ENCODE peak calls at places on chromosomes 3 and 15, in ten cellular contexts. One of them, this sample, is unnamed.

GRCh38 chr3:32296251-32297204 is 58.0 kb downstream of the CMTM8 start:
- DNase-seq in psoas muscle: peak; percentile 55
- DNase-seq in stimulated activated CD8-positive, alpha-beta memory T cell treated with anti-CD3 and anti-CD28 coated beads, Interleukin-15, amount 100 ng/mL, for 48 hours: peak; percentile 9
- DNase-seq in Kasumi-1: peak; percentile 64
- DNase-seq in stimulated activated CD4-positive, alpha-beta T cell treated with anti-CD3 and anti-CD28 coated beads, Interleukin-1b, Interleukin-23, amount 100 ng/mL, for 1 hour: peak; percentile 13
- DNase-seq in DMS79 treated with DMSO at 0.1 percent for 48 hours: no peak
- DNase-seq in NCI-H510A: no peak
- DNase-seq in Right ventricle myocardium superior: peak; percentile 66
- DNase-seq in neural crest cell: peak; percentile 59
- DNase-seq in activated T-cell treated with anti-CD3 and anti-CD28 coated beads for 1 hour: peak; percentile 53
- DNase-seq in this sample: no peak

GRCh38 chr3:16124636-16125035 is 49.8 kb upstream of the GALNT15 start:
- DNase-seq in psoas muscle: no peak
- DNase-seq in stimulated activated CD8-positive, alpha-beta memory T cell treated with anti-CD3 and anti-CD28 coated beads, Interleukin-15, amount 100 ng/mL, for 48 hours: no peak
- DNase-seq in Kasumi-1: no peak
- DNase-seq in stimulated activated CD4-positive, alpha-beta T cell treated with anti-CD3 and anti-CD28 coated beads, Interleukin-1b, Interleukin-23, amount 100 ng/mL, for 1 hour: no peak
- DNase-seq in DMS79 treated with DMSO at 0.1 percent for 48 hours: no peak
- DNase-seq in NCI-H510A: no peak
- DNase-seq in Right ventricle myocardium superior: no peak
- DNase-seq in neural crest cell: no peak
- DNase-seq in activated T-cell treated with anti-CD3 and anti-CD28 coated beads for 1 hour: no peak
- DNase-seq in this sample: peak; percentile 97

GRCh38 chr15:55407631-55407948 is 569 bp downstream of the CCPG1 start:
- DNase-seq in psoas muscle: no peak
- DNase-seq in stimulated activated CD8-positive, alpha-beta memory T cell treated with anti-CD3 and anti-CD28 coated beads, Interleukin-15, amount 100 ng/mL, for 48 hours: no peak
- DNase-seq in Kasumi-1: peak; percentile 49
- DNase-seq in stimulated activated CD4-positive, alpha-beta T cell treated with anti-CD3 and anti-CD28 coated beads, Interleukin-1b, Interleukin-23, amount 100 ng/mL, for 1 hour: no peak
- DNase-seq in DMS79 treated with DMSO at 0.1 percent for 48 hours: no peak
- DNase-seq in NCI-H510A: no peak
- DNase-seq in Right ventricle myocardium superior: no peak
- DNase-seq in neural crest cell: no peak
- DNase-seq in activated T-cell treated with anti-CD3 and anti-CD28 coated beads for 1 hour: no peak
- DNase-seq in this sample: no peak

GRCh38 chr3:151283907-151284461 is 5.6 kb upstream of the P2RY14 start:
- DNase-seq in psoas muscle: no peak
- DNase-seq in stimulated activated CD8-positive, alpha-beta memory T cell treated with anti-CD3 and anti-CD28 coated beads, Interleukin-15, amount 100 ng/mL, for 48 hours: peak; percentile 24
- DNase-seq in Kasumi-1: no peak
- DNase-seq in stimulated activated CD4-positive, alpha-beta T cell treated with anti-CD3 and anti-CD28 coated beads, Interleukin-1b, Interleukin-23, amount 100 ng/mL, for 1 hour: no peak
- DNase-seq in DMS79 treated with DMSO at 0.1 percent for 48 hours: no peak
- DNase-seq in NCI-H510A: no peak
- DNase-seq in Right ventricle myocardium superior: no peak
- DNase-seq in neural crest cell: no peak
- DNase-seq in activated T-cell treated with anti-CD3 and anti-CD28 coated beads for 1 hour: no peak
- DNase-seq in this sample: peak; percentile 60

GRCh38 chr3:133479895-133480669 is 80.2 kb downstream of the BFSP2 start:
- DNase-seq in psoas muscle: no peak
- DNase-seq in stimulated activated CD8-positive, alpha-beta memory T cell treated with anti-CD3 and anti-CD28 coated beads, Interleukin-15, amount 100 ng/mL, for 48 hours: no peak
- DNase-seq in Kasumi-1: no peak
- DNase-seq in stimulated activated CD4-positive, alpha-beta T cell treated with anti-CD3 and anti-CD28 coated beads, Interleukin-1b, Interleukin-23, amount 100 ng/mL, for 1 hour: no peak
- DNase-seq in DMS79 treated with DMSO at 0.1 percent for 48 hours: no peak
- DNase-seq in NCI-H510A: no peak
- DNase-seq in Right ventricle myocardium superior: no peak
- DNase-seq in neural crest cell: no peak
- DNase-seq in activated T-cell treated with anti-CD3 and anti-CD28 coated beads for 1 hour: no peak
- DNase-seq in this sample: no peak

GRCh38 chr3:130276203-130276803 is 69.2 kb upstream of the COL6A5 start:
- DNase-seq in psoas muscle: no peak
- DNase-seq in stimulated activated CD8-positive, alpha-beta memory T cell treated with anti-CD3 and anti-CD28 coated beads, Interleukin-15, amount 100 ng/mL, for 48 hours: no peak
- DNase-seq in Kasumi-1: peak; percentile 79
- DNase-seq in stimulated activated CD4-positive, alpha-beta T cell treated with anti-CD3 and anti-CD28 coated beads, Interleukin-1b, Interleukin-23, amount 100 ng/mL, for 1 hour: no peak
- DNase-seq in DMS79 treated with DMSO at 0.1 percent for 48 hours: peak; percentile 55
- DNase-seq in NCI-H510A: peak; percentile 1
- DNase-seq in Right ventricle myocardium superior: no peak
- DNase-seq in neural crest cell: peak; percentile 5
- DNase-seq in activated T-cell treated with anti-CD3 and anti-CD28 coated beads for 1 hour: no peak
- DNase-seq in this sample: peak; percentile 20

GRCh38 chr15:100528833-100529428 is at the start of gene CERS3:
- DNase-seq in psoas muscle: no peak
- DNase-seq in stimulated activated CD8-positive, alpha-beta memory T cell treated with anti-CD3 and anti-CD28 coated beads, Interleukin-15, amount 100 ng/mL, for 48 hours: no peak
- DNase-seq in Kasumi-1: no peak
- DNase-seq in stimulated activated CD4-positive, alpha-beta T cell treated with anti-CD3 and anti-CD28 coated beads, Interleukin-1b, Interleukin-23, amount 100 ng/mL, for 1 hour: no peak
- DNase-seq in DMS79 treated with DMSO at 0.1 percent for 48 hours: no peak
- DNase-seq in NCI-H510A: no peak
- DNase-seq in Right ventricle myocardium superior: no peak
- DNase-seq in neural crest cell: no peak
- DNase-seq in activated T-cell treated with anti-CD3 and anti-CD28 coated beads for 1 hour: no peak
- DNase-seq in this sample: no peak

GRCh38 chr3:3532544-3532943 is 266.7 kb upstream of the LRRN1 start:
- DNase-seq in psoas muscle: no peak
- DNase-seq in stimulated activated CD8-positive, alpha-beta memory T cell treated with anti-CD3 and anti-CD28 coated beads, Interleukin-15, amount 100 ng/mL, for 48 hours: no peak
- DNase-seq in Kasumi-1: no peak
- DNase-seq in stimulated activated CD4-positive, alpha-beta T cell treated with anti-CD3 and anti-CD28 coated beads, Interleukin-1b, Interleukin-23, amount 100 ng/mL, for 1 hour: no peak
- DNase-seq in DMS79 treated with DMSO at 0.1 percent for 48 hours: no peak
- DNase-seq in NCI-H510A: no peak
- DNase-seq in Right ventricle myocardium superior: no peak
- DNase-seq in neural crest cell: no peak
- DNase-seq in activated T-cell treated with anti-CD3 and anti-CD28 coated beads for 1 hour: no peak
- DNase-seq in this sample: no peak

GRCh38 chr15:100033140-100033857 is 300.1 kb upstream of the LYSMD4 start:
- DNase-seq in psoas muscle: no peak
- DNase-seq in stimulated activated CD8-positive, alpha-beta memory T cell treated with anti-CD3 and anti-CD28 coated beads, Interleukin-15, amount 100 ng/mL, for 48 hours: no peak
- DNase-seq in Kasumi-1: no peak
- DNase-seq in stimulated activated CD4-positive, alpha-beta T cell treated with anti-CD3 and anti-CD28 coated beads, Interleukin-1b, Interleukin-23, amount 100 ng/mL, for 1 hour: no peak
- DNase-seq in DMS79 treated with DMSO at 0.1 percent for 48 hours: no peak
- DNase-seq in NCI-H510A: no peak
- DNase-seq in Right ventricle myocardium superior: no peak
- DNase-seq in neural crest cell: no peak
- DNase-seq in activated T-cell treated with anti-CD3 and anti-CD28 coated beads for 1 hour: no peak
- DNase-seq in this sample: no peak

GRCh38 chr15:63198315-63198714 is 8.9 kb downstream of the RAB8B start:
- DNase-seq in psoas muscle: no peak
- DNase-seq in stimulated activated CD8-positive, alpha-beta memory T cell treated with anti-CD3 and anti-CD28 coated beads, Interleukin-15, amount 100 ng/mL, for 48 hours: no peak
- DNase-seq in Kasumi-1: no peak
- DNase-seq in stimulated activated CD4-positive, alpha-beta T cell treated with anti-CD3 and anti-CD28 coated beads, Interleukin-1b, Interleukin-23, amount 100 ng/mL, for 1 hour: no peak
- DNase-seq in DMS79 treated with DMSO at 0.1 percent for 48 hours: no peak
- DNase-seq in NCI-H510A: no peak
- DNase-seq in Right ventricle myocardium superior: no peak
- DNase-seq in neural crest cell: no peak
- DNase-seq in activated T-cell treated with anti-CD3 and anti-CD28 coated beads for 1 hour: no peak
- DNase-seq in this sample: no peak

GRCh38 chr15:41926184-41927056 is 32.6 kb upstream of the SPTBN5 start:
- DNase-seq in psoas muscle: no peak
- DNase-seq in stimulated activated CD8-positive, alpha-beta memory T cell treated with anti-CD3 and anti-CD28 coated beads, Interleukin-15, amount 100 ng/mL, for 48 hours: no peak
- DNase-seq in Kasumi-1: peak; percentile 8
- DNase-seq in stimulated activated CD4-positive, alpha-beta T cell treated with anti-CD3 and anti-CD28 coated beads, Interleukin-1b, Interleukin-23, amount 100 ng/mL, for 1 hour: no peak
- DNase-seq in DMS79 treated with DMSO at 0.1 percent for 48 hours: no peak
- DNase-seq in NCI-H510A: no peak
- DNase-seq in Right ventricle myocardium superior: no peak
- DNase-seq in neural crest cell: no peak
- DNase-seq in activated T-cell treated with anti-CD3 and anti-CD28 coated beads for 1 hour: no peak
- DNase-seq in this sample: no peak

GRCh38 chr15:80619677-80620076 is 75.4 kb upstream of the ABHD17C start:
- DNase-seq in psoas muscle: no peak
- DNase-seq in stimulated activated CD8-positive, alpha-beta memory T cell treated with anti-CD3 and anti-CD28 coated beads, Interleukin-15, amount 100 ng/mL, for 48 hours: no peak
- DNase-seq in Kasumi-1: peak; percentile 38
- DNase-seq in stimulated activated CD4-positive, alpha-beta T cell treated with anti-CD3 and anti-CD28 coated beads, Interleukin-1b, Interleukin-23, amount 100 ng/mL, for 1 hour: no peak
- DNase-seq in DMS79 treated with DMSO at 0.1 percent for 48 hours: no peak
- DNase-seq in NCI-H510A: no peak
- DNase-seq in Right ventricle myocardium superior: no peak
- DNase-seq in neural crest cell: no peak
- DNase-seq in activated T-cell treated with anti-CD3 and anti-CD28 coated beads for 1 hour: no peak
- DNase-seq in this sample: no peak

GRCh38 chr15:29740692-29741311 is 81.5 kb downstream of the TJP1 start:
- DNase-seq in psoas muscle: no peak
- DNase-seq in stimulated activated CD8-positive, alpha-beta memory T cell treated with anti-CD3 and anti-CD28 coated beads, Interleukin-15, amount 100 ng/mL, for 48 hours: no peak
- DNase-seq in Kasumi-1: no peak
- DNase-seq in stimulated activated CD4-positive, alpha-beta T cell treated with anti-CD3 and anti-CD28 coated beads, Interleukin-1b, Interleukin-23, amount 100 ng/mL, for 1 hour: no peak
- DNase-seq in DMS79 treated with DMSO at 0.1 percent for 48 hours: no peak
- DNase-seq in NCI-H510A: no peak
- DNase-seq in Right ventricle myocardium superior: no peak
- DNase-seq in neural crest cell: no peak
- DNase-seq in activated T-cell treated with anti-CD3 and anti-CD28 coated beads for 1 hour: no peak
- DNase-seq in this sample: no peak

GRCh38 chr15:28873585-28874139 is 12.1 kb upstream of the APBA2 start:
- DNase-seq in psoas muscle: no peak
- DNase-seq in stimulated activated CD8-positive, alpha-beta memory T cell treated with anti-CD3 and anti-CD28 coated beads, Interleukin-15, amount 100 ng/mL, for 48 hours: no peak
- DNase-seq in Kasumi-1: no peak
- DNase-seq in stimulated activated CD4-positive, alpha-beta T cell treated with anti-CD3 and anti-CD28 coated beads, Interleukin-1b, Interleukin-23, amount 100 ng/mL, for 1 hour: no peak
- DNase-seq in DMS79 treated with DMSO at 0.1 percent for 48 hours: no peak
- DNase-seq in NCI-H510A: no peak
- DNase-seq in Right ventricle myocardium superior: no peak
- DNase-seq in neural crest cell: no peak
- DNase-seq in activated T-cell treated with anti-CD3 and anti-CD28 coated beads for 1 hour: no peak
- DNase-seq in this sample: no peak

GRCh38 chr3:51937014-51937413 is 4.7 kb downstream of the RRP9 start:
- DNase-seq in psoas muscle: no peak
- DNase-seq in stimulated activated CD8-positive, alpha-beta memory T cell treated with anti-CD3 and anti-CD28 coated beads, Interleukin-15, amount 100 ng/mL, for 48 hours: no peak
- DNase-seq in Kasumi-1: no peak
- DNase-seq in stimulated activated CD4-positive, alpha-beta T cell treated with anti-CD3 and anti-CD28 coated beads, Interleukin-1b, Interleukin-23, amount 100 ng/mL, for 1 hour: no peak
- DNase-seq in DMS79 treated with DMSO at 0.1 percent for 48 hours: no peak
- DNase-seq in NCI-H510A: no peak
- DNase-seq in Right ventricle myocardium superior: no peak
- DNase-seq in neural crest cell: no peak
- DNase-seq in activated T-cell treated with anti-CD3 and anti-CD28 coated beads for 1 hour: no peak
- DNase-seq in this sample: no peak

GRCh38 chr15:100468265-100468664 is 60.5 kb downstream of the CERS3 start:
- DNase-seq in psoas muscle: peak; percentile 72
- DNase-seq in stimulated activated CD8-positive, alpha-beta memory T cell treated with anti-CD3 and anti-CD28 coated beads, Interleukin-15, amount 100 ng/mL, for 48 hours: no peak
- DNase-seq in Kasumi-1: no peak
- DNase-seq in stimulated activated CD4-positive, alpha-beta T cell treated with anti-CD3 and anti-CD28 coated beads, Interleukin-1b, Interleukin-23, amount 100 ng/mL, for 1 hour: no peak
- DNase-seq in DMS79 treated with DMSO at 0.1 percent for 48 hours: no peak
- DNase-seq in NCI-H510A: no peak
- DNase-seq in Right ventricle myocardium superior: peak; percentile 66
- DNase-seq in neural crest cell: no peak
- DNase-seq in activated T-cell treated with anti-CD3 and anti-CD28 coated beads for 1 hour: no peak
- DNase-seq in this sample: no peak

GRCh38 chr3:120162400-120162799 is 68.2 kb upstream of the GSK3B start:
- DNase-seq in psoas muscle: no peak
- DNase-seq in stimulated activated CD8-positive, alpha-beta memory T cell treated with anti-CD3 and anti-CD28 coated beads, Interleukin-15, amount 100 ng/mL, for 48 hours: no peak
- DNase-seq in Kasumi-1: no peak
- DNase-seq in stimulated activated CD4-positive, alpha-beta T cell treated with anti-CD3 and anti-CD28 coated beads, Interleukin-1b, Interleukin-23, amount 100 ng/mL, for 1 hour: no peak
- DNase-seq in DMS79 treated with DMSO at 0.1 percent for 48 hours: no peak
- DNase-seq in NCI-H510A: no peak
- DNase-seq in Right ventricle myocardium superior: no peak
- DNase-seq in neural crest cell: no peak
- DNase-seq in activated T-cell treated with anti-CD3 and anti-CD28 coated beads for 1 hour: no peak
- DNase-seq in this sample: no peak

GRCh38 chr3:147420361-147421183 is 11.4 kb downstream of the ZIC1 start:
- DNase-seq in psoas muscle: no peak
- DNase-seq in stimulated activated CD8-positive, alpha-beta memory T cell treated with anti-CD3 and anti-CD28 coated beads, Interleukin-15, amount 100 ng/mL, for 48 hours: no peak
- DNase-seq in Kasumi-1: no peak
- DNase-seq in stimulated activated CD4-positive, alpha-beta T cell treated with anti-CD3 and anti-CD28 coated beads, Interleukin-1b, Interleukin-23, amount 100 ng/mL, for 1 hour: no peak
- DNase-seq in DMS79 treated with DMSO at 0.1 percent for 48 hours: no peak
- DNase-seq in NCI-H510A: no peak
- DNase-seq in Right ventricle myocardium superior: no peak
- DNase-seq in neural crest cell: no peak
- DNase-seq in activated T-cell treated with anti-CD3 and anti-CD28 coated beads for 1 hour: no peak
- DNase-seq in this sample: no peak

GRCh38 chr3:160869825-160870224 is 113.8 kb downstream of the PPM1L start:
- DNase-seq in psoas muscle: peak; percentile 75
- DNase-seq in stimulated activated CD8-positive, alpha-beta memory T cell treated with anti-CD3 and anti-CD28 coated beads, Interleukin-15, amount 100 ng/mL, for 48 hours: no peak
- DNase-seq in Kasumi-1: no peak
- DNase-seq in stimulated activated CD4-positive, alpha-beta T cell treated with anti-CD3 and anti-CD28 coated beads, Interleukin-1b, Interleukin-23, amount 100 ng/mL, for 1 hour: no peak
- DNase-seq in DMS79 treated with DMSO at 0.1 percent for 48 hours: peak; percentile 9
- DNase-seq in NCI-H510A: peak; percentile 28
- DNase-seq in Right ventricle myocardium superior: peak; percentile 45
- DNase-seq in neural crest cell: no peak
- DNase-seq in activated T-cell treated with anti-CD3 and anti-CD28 coated beads for 1 hour: no peak
- DNase-seq in this sample: no peak

GRCh38 chr3:184822654-184823053 is 10.7 kb downstream of the VPS8 start:
- DNase-seq in psoas muscle: no peak
- DNase-seq in stimulated activated CD8-positive, alpha-beta memory T cell treated with anti-CD3 and anti-CD28 coated beads, Interleukin-15, amount 100 ng/mL, for 48 hours: no peak
- DNase-seq in Kasumi-1: no peak
- DNase-seq in stimulated activated CD4-positive, alpha-beta T cell treated with anti-CD3 and anti-CD28 coated beads, Interleukin-1b, Interleukin-23, amount 100 ng/mL, for 1 hour: no peak
- DNase-seq in DMS79 treated with DMSO at 0.1 percent for 48 hours: no peak
- DNase-seq in NCI-H510A: no peak
- DNase-seq in Right ventricle myocardium superior: no peak
- DNase-seq in neural crest cell: no peak
- DNase-seq in activated T-cell treated with anti-CD3 and anti-CD28 coated beads for 1 hour: no peak
- DNase-seq in this sample: no peak

GRCh38 chr3:150970665-150971327 is 1.7 kb downstream of the CLRN1 start:
- DNase-seq in psoas muscle: no peak
- DNase-seq in stimulated activated CD8-positive, alpha-beta memory T cell treated with anti-CD3 and anti-CD28 coated beads, Interleukin-15, amount 100 ng/mL, for 48 hours: no peak
- DNase-seq in Kasumi-1: no peak
- DNase-seq in stimulated activated CD4-positive, alpha-beta T cell treated with anti-CD3 and anti-CD28 coated beads, Interleukin-1b, Interleukin-23, amount 100 ng/mL, for 1 hour: no peak
- DNase-seq in DMS79 treated with DMSO at 0.1 percent for 48 hours: no peak
- DNase-seq in NCI-H510A: no peak
- DNase-seq in Right ventricle myocardium superior: no peak
- DNase-seq in neural crest cell: no peak
- DNase-seq in activated T-cell treated with anti-CD3 and anti-CD28 coated beads for 1 hour: no peak
- DNase-seq in this sample: peak; percentile 48

GRCh38 chr15:94494732-94495131 is 263.4 kb downstream of the MCTP2 start:
- DNase-seq in psoas muscle: no peak
- DNase-seq in stimulated activated CD8-positive, alpha-beta memory T cell treated with anti-CD3 and anti-CD28 coated beads, Interleukin-15, amount 100 ng/mL, for 48 hours: no peak
- DNase-seq in Kasumi-1: no peak
- DNase-seq in stimulated activated CD4-positive, alpha-beta T cell treated with anti-CD3 and anti-CD28 coated beads, Interleukin-1b, Interleukin-23, amount 100 ng/mL, for 1 hour: no peak
- DNase-seq in DMS79 treated with DMSO at 0.1 percent for 48 hours: no peak
- DNase-seq in NCI-H510A: no peak
- DNase-seq in Right ventricle myocardium superior: no peak
- DNase-seq in neural crest cell: no peak
- DNase-seq in activated T-cell treated with anti-CD3 and anti-CD28 coated beads for 1 hour: no peak
- DNase-seq in this sample: no peak

GRCh38 chr3:114674041-114674440 is 380.2 kb downstream of the TIGIT start:
- DNase-seq in psoas muscle: no peak
- DNase-seq in stimulated activated CD8-positive, alpha-beta memory T cell treated with anti-CD3 and anti-CD28 coated beads, Interleukin-15, amount 100 ng/mL, for 48 hours: no peak
- DNase-seq in Kasumi-1: no peak
- DNase-seq in stimulated activated CD4-positive, alpha-beta T cell treated with anti-CD3 and anti-CD28 coated beads, Interleukin-1b, Interleukin-23, amount 100 ng/mL, for 1 hour: no peak
- DNase-seq in DMS79 treated with DMSO at 0.1 percent for 48 hours: peak; percentile 57
- DNase-seq in NCI-H510A: no peak
- DNase-seq in Right ventricle myocardium superior: no peak
- DNase-seq in neural crest cell: no peak
- DNase-seq in activated T-cell treated with anti-CD3 and anti-CD28 coated beads for 1 hour: no peak
- DNase-seq in this sample: no peak

GRCh38 chr3:20136231-20136630 is 49.8 kb downstream of the SGO1 start:
- DNase-seq in psoas muscle: no peak
- DNase-seq in stimulated activated CD8-positive, alpha-beta memory T cell treated with anti-CD3 and anti-CD28 coated beads, Interleukin-15, amount 100 ng/mL, for 48 hours: no peak
- DNase-seq in Kasumi-1: no peak
- DNase-seq in stimulated activated CD4-positive, alpha-beta T cell treated with anti-CD3 and anti-CD28 coated beads, Interleukin-1b, Interleukin-23, amount 100 ng/mL, for 1 hour: no peak
- DNase-seq in DMS79 treated with DMSO at 0.1 percent for 48 hours: no peak
- DNase-seq in NCI-H510A: no peak
- DNase-seq in Right ventricle myocardium superior: no peak
- DNase-seq in neural crest cell: no peak
- DNase-seq in activated T-cell treated with anti-CD3 and anti-CD28 coated beads for 1 hour: no peak
- DNase-seq in this sample: no peak

GRCh38 chr3:2603734-2604297 is 505.1 kb downstream of the CNTN4 start:
- DNase-seq in psoas muscle: no peak
- DNase-seq in stimulated activated CD8-positive, alpha-beta memory T cell treated with anti-CD3 and anti-CD28 coated beads, Interleukin-15, amount 100 ng/mL, for 48 hours: no peak
- DNase-seq in Kasumi-1: no peak
- DNase-seq in stimulated activated CD4-positive, alpha-beta T cell treated with anti-CD3 and anti-CD28 coated beads, Interleukin-1b, Interleukin-23, amount 100 ng/mL, for 1 hour: no peak
- DNase-seq in DMS79 treated with DMSO at 0.1 percent for 48 hours: no peak
- DNase-seq in NCI-H510A: no peak
- DNase-seq in Right ventricle myocardium superior: no peak
- DNase-seq in neural crest cell: no peak
- DNase-seq in activated T-cell treated with anti-CD3 and anti-CD28 coated beads for 1 hour: no peak
- DNase-seq in this sample: no peak

GRCh38 chr15:99452728-99453643 is 112.8 kb upstream of the MEF2A start:
- DNase-seq in psoas muscle: peak; percentile 92
- DNase-seq in stimulated activated CD8-positive, alpha-beta memory T cell treated with anti-CD3 and anti-CD28 coated beads, Interleukin-15, amount 100 ng/mL, for 48 hours: no peak
- DNase-seq in Kasumi-1: peak; percentile 91
- DNase-seq in stimulated activated CD4-positive, alpha-beta T cell treated with anti-CD3 and anti-CD28 coated beads, Interleukin-1b, Interleukin-23, amount 100 ng/mL, for 1 hour: no peak
- DNase-seq in DMS79 treated with DMSO at 0.1 percent for 48 hours: no peak
- DNase-seq in NCI-H510A: no peak
- DNase-seq in Right ventricle myocardium superior: peak; percentile 94
- DNase-seq in neural crest cell: no peak
- DNase-seq in activated T-cell treated with anti-CD3 and anti-CD28 coated beads for 1 hour: no peak
- DNase-seq in this sample: no peak

GRCh38 chr3:154121236-154122095 is at the start of gene ARHGEF26:
- DNase-seq in psoas muscle: peak; percentile 86
- DNase-seq in stimulated activated CD8-positive, alpha-beta memory T cell treated with anti-CD3 and anti-CD28 coated beads, Interleukin-15, amount 100 ng/mL, for 48 hours: peak; percentile 39
- DNase-seq in Kasumi-1: peak; percentile 61
- DNase-seq in stimulated activated CD4-positive, alpha-beta T cell treated with anti-CD3 and anti-CD28 coated beads, Interleukin-1b, Interleukin-23, amount 100 ng/mL, for 1 hour: peak; percentile 20
- DNase-seq in DMS79 treated with DMSO at 0.1 percent for 48 hours: peak; percentile 44
- DNase-seq in NCI-H510A: peak; percentile 43
- DNase-seq in Right ventricle myocardium superior: peak; percentile 90
- DNase-seq in neural crest cell: peak; percentile 85
- DNase-seq in activated T-cell treated with anti-CD3 and anti-CD28 coated beads for 1 hour: peak; percentile 66
- DNase-seq in this sample: no peak

GRCh38 chr3:149625795-149626194 is 32.0 kb downstream of the WWTR1 start:
- DNase-seq in psoas muscle: no peak
- DNase-seq in stimulated activated CD8-positive, alpha-beta memory T cell treated with anti-CD3 and anti-CD28 coated beads, Interleukin-15, amount 100 ng/mL, for 48 hours: no peak
- DNase-seq in Kasumi-1: no peak
- DNase-seq in stimulated activated CD4-positive, alpha-beta T cell treated with anti-CD3 and anti-CD28 coated beads, Interleukin-1b, Interleukin-23, amount 100 ng/mL, for 1 hour: no peak
- DNase-seq in DMS79 treated with DMSO at 0.1 percent for 48 hours: no peak
- DNase-seq in NCI-H510A: no peak
- DNase-seq in Right ventricle myocardium superior: no peak
- DNase-seq in neural crest cell: no peak
- DNase-seq in activated T-cell treated with anti-CD3 and anti-CD28 coated beads for 1 hour: no peak
- DNase-seq in this sample: no peak